ENCODE peak calls at places on chromosome 22, in eight cellular contexts. One of them, this sample, is unnamed.

GRCh38 chr22:22182990-22183264 is 61.7 kb upstream of the VPREB1 start:
- DNase-seq in Peyer's patch: no peak
- DNase-seq in heart left ventricle: no peak
- DNase-seq in tibial nerve: no peak
- DNase-seq in HCT116: no peak
- DNase-seq in IMR-90: no peak
- DNase-seq in prostate gland: no peak
- DNase-seq in body of pancreas: no peak
- DNase-seq in this sample: no peak

GRCh38 chr22:37060801-37061610 is 9.5 kb downstream of the KCTD17 start:
- DNase-seq in Peyer's patch: no peak
- DNase-seq in body of pancreas: no peak
- DNase-seq in HCT116: no peak
- DNase-seq in IMR-90: no peak
- DNase-seq in tibial nerve: no peak
- DNase-seq in heart left ventricle: peak; percentile 15
- DNase-seq in prostate gland: no peak
- DNase-seq in this sample: no peak

GRCh38 chr22:49208768-49209252 is 618.9 kb downstream of the BRD1 start:
- DNase-seq in Peyer's patch: no peak
- DNase-seq in prostate gland: no peak
- DNase-seq in heart left ventricle: no peak
- DNase-seq in tibial nerve: no peak
- DNase-seq in body of pancreas: peak; percentile 6
- DNase-seq in IMR-90: no peak
- DNase-seq in HCT116: no peak
- DNase-seq in this sample: no peak

GRCh38 chr22:31218565-31219262 is 6.6 kb downstream of the LIMK2 start:
- DNase-seq in HCT116: no peak
- DNase-seq in Peyer's patch: no peak
- DNase-seq in body of pancreas: no peak
- DNase-seq in heart left ventricle: no peak
- DNase-seq in tibial nerve: no peak
- DNase-seq in prostate gland: no peak
- DNase-seq in IMR-90: no peak
- DNase-seq in this sample: no peak

GRCh38 chr22:30922151-30922611 is 46.4 kb downstream of the MORC2 start:
- DNase-seq in body of pancreas: peak; percentile 73
- DNase-seq in tibial nerve: no peak
- DNase-seq in Peyer's patch: peak; percentile 59
- DNase-seq in prostate gland: peak; percentile 32
- DNase-seq in HCT116: no peak
- DNase-seq in heart left ventricle: peak; percentile 72
- DNase-seq in IMR-90: peak; percentile 27
- DNase-seq in this sample: peak; percentile 25

GRCh38 chr22:25368271-25368670 is 148.8 kb downstream of the CRYBB2 start:
- DNase-seq in prostate gland: peak; percentile 63
- DNase-seq in tibial nerve: no peak
- DNase-seq in IMR-90: peak; percentile 77
- DNase-seq in Peyer's patch: no peak
- DNase-seq in heart left ventricle: no peak
- DNase-seq in body of pancreas: no peak
- DNase-seq in HCT116: no peak
- DNase-seq in this sample: peak; percentile 34

GRCh38 chr22:45890351-45890635 is 86.7 kb downstream of the WNT7B start:
- DNase-seq in body of pancreas: no peak
- DNase-seq in tibial nerve: no peak
- DNase-seq in prostate gland: no peak
- DNase-seq in HCT116: no peak
- DNase-seq in heart left ventricle: no peak
- DNase-seq in IMR-90: no peak
- DNase-seq in Peyer's patch: no peak
- DNase-seq in this sample: no peak

GRCh38 chr22:39281126-39281525 is 36.3 kb upstream of the PDGFB start:
- DNase-seq in prostate gland: no peak
- DNase-seq in body of pancreas: no peak
- DNase-seq in Peyer's patch: no peak
- DNase-seq in HCT116: no peak
- DNase-seq in IMR-90: no peak
- DNase-seq in tibial nerve: no peak
- DNase-seq in heart left ventricle: no peak
- DNase-seq in this sample: no peak

GRCh38 chr22:27866136-27867091 is 52.6 kb downstream of the PITPNB start:
- DNase-seq in prostate gland: peak; percentile 23
- DNase-seq in tibial nerve: peak; percentile 69
- DNase-seq in body of pancreas: no peak
- DNase-seq in HCT116: no peak
- DNase-seq in IMR-90: peak; percentile 99
- DNase-seq in heart left ventricle: no peak
- DNase-seq in Peyer's patch: no peak
- DNase-seq in this sample: peak; percentile 61

GRCh38 chr22:47163481-47163875 is 401.0 kb downstream of the TBC1D22A start:
- DNase-seq in prostate gland: no peak
- DNase-seq in heart left ventricle: peak; percentile 13
- DNase-seq in Peyer's patch: no peak
- DNase-seq in HCT116: no peak
- DNase-seq in tibial nerve: no peak
- DNase-seq in body of pancreas: peak; percentile 8
- DNase-seq in IMR-90: no peak
- DNase-seq in this sample: no peak

GRCh38 chr22:43136255-43136654 is 6.9 kb downstream of the MCAT start:
- DNase-seq in HCT116: no peak
- DNase-seq in prostate gland: no peak
- DNase-seq in heart left ventricle: peak; percentile 61
- DNase-seq in body of pancreas: no peak
- DNase-seq in IMR-90: peak; percentile 30
- DNase-seq in tibial nerve: no peak
- DNase-seq in Peyer's patch: peak; percentile 40
- DNase-seq in this sample: no peak

GRCh38 chr22:32804823-32805585 is 3.5 kb downstream of the TIMP3 start:
- DNase-seq in heart left ventricle: no peak
- DNase-seq in HCT116: no peak
- DNase-seq in tibial nerve: no peak
- DNase-seq in IMR-90: no peak
- DNase-seq in Peyer's patch: no peak
- DNase-seq in body of pancreas: no peak
- DNase-seq in prostate gland: no peak
- DNase-seq in this sample: peak; percentile 33

GRCh38 chr22:38970548-38970947 is 11.6 kb upstream of the APOBEC3B start:
- DNase-seq in IMR-90: no peak
- DNase-seq in heart left ventricle: no peak
- DNase-seq in Peyer's patch: no peak
- DNase-seq in tibial nerve: no peak
- DNase-seq in body of pancreas: no peak
- DNase-seq in prostate gland: no peak
- DNase-seq in HCT116: no peak
- DNase-seq in this sample: no peak

GRCh38 chr22:25564979-25565677 is 653 bp downstream of the GRK3 start:
- DNase-seq in IMR-90: no peak
- DNase-seq in heart left ventricle: peak; percentile 38
- DNase-seq in prostate gland: peak; percentile 47
- DNase-seq in HCT116: no peak
- DNase-seq in tibial nerve: no peak
- DNase-seq in Peyer's patch: peak; percentile 51
- DNase-seq in body of pancreas: peak; percentile 34
- DNase-seq in this sample: peak; percentile 43

GRCh38 chr22:23282089-23282501 is 101.8 kb downstream of the BCR start:
- DNase-seq in Peyer's patch: no peak
- DNase-seq in body of pancreas: peak; percentile 50
- DNase-seq in heart left ventricle: peak; percentile 85
- DNase-seq in IMR-90: peak; percentile 69
- DNase-seq in prostate gland: peak; percentile 85
- DNase-seq in HCT116: peak; percentile 51
- DNase-seq in tibial nerve: peak; percentile 46
- DNase-seq in this sample: peak; percentile 74

DNA sequence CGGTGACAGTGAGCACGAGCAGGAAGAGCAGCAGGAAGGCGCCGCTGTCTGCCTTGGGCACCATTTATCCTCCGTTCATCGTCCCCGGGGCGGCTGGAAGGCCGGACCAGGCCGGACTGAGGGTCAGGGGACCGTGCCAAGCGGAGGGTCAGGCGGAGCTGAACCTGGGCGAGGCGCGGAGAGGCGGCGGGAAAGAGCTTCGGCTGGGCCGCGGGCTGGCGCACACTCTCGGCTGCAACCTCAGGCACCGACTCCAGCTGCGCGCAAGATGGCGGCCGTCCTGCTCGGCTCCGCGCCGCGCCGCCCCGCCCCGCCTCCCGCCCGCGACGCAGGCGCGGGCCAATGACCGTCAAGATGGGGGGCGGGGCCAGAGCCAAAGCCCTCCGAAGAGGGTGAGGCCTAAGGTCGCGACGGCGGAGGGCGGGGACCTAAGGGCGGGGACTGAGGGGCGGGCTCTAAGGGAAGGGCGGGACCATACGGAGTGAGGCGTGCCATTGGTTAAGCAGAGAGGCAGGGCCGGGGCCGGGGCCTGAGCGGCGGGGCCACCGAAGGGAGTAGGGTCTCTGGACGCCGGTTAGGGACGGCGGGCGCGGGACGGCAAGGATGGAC is at the start of gene DGCR2:
- DNase-seq in IMR-90: peak; percentile 94
- DNase-seq in tibial nerve: peak; percentile 93
- DNase-seq in heart left ventricle: peak; percentile 97
- DNase-seq in body of pancreas: peak; percentile 98
- DNase-seq in HCT116: peak; percentile 89
- DNase-seq in prostate gland: peak; percentile 95
- DNase-seq in Peyer's patch: peak; percentile 97
- DNase-seq in this sample: peak; percentile 96
- TF ChIP-seq POLR2A in IMR-90: peak; percentile 68
- TF ChIP-seq POLR2A in tibial nerve: peak; percentile 74
- TF ChIP-seq POLR2A in heart left ventricle: peak; percentile 85
- TF ChIP-seq POLR2A in body of pancreas: peak; percentile 55
- TF ChIP-seq POLR2A in HCT116: peak; percentile 37
- TF ChIP-seq POLR2A in prostate gland: peak; percentile 92
- TF ChIP-seq POLR2A in Peyer's patch: peak; percentile 82
- TF ChIP-seq POLR2A in this sample: peak; percentile 84

DNA sequence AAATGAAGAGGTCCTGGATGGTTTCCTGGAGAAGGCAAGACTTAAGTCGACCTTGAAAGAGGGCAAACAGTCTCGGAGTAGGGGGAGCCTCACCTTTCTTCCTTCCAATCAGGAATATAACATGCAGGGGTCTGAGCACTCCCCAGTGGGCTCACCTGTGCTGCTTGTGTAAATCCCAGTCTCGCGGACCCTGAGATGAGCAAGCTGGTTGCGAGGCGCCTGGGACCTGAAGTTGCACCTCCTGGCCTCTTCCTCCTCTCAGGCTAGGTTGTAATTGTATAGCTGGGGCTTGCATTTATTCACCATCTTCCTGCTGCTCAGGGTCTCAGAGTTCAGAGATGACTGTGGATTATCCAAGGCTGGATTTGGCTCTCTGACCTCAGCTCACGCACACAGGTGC is 7.5 kb upstream of the WBP2NL start:
- DNase-seq in tibial nerve: no peak
- DNase-seq in heart left ventricle: no peak
- DNase-seq in Peyer's patch: no peak
- DNase-seq in HCT116: no peak
- DNase-seq in prostate gland: no peak
- DNase-seq in IMR-90: no peak
- DNase-seq in body of pancreas: no peak
- DNase-seq in this sample: no peak
- H3K27ac ChIP-seq in tibial nerve: no peak overlapping the region
- H3K27ac ChIP-seq in heart left ventricle: no peak overlapping the region
- H3K27ac ChIP-seq in Peyer's patch: no peak overlapping the region
- H3K27ac ChIP-seq in HCT116: no peak overlapping the region
- H3K27ac ChIP-seq in prostate gland: no peak overlapping the region
- H3K27ac ChIP-seq in IMR-90: no peak overlapping the region
- H3K27ac ChIP-seq in body of pancreas: no peak overlapping the region
- H3K27ac ChIP-seq in this sample: no peak overlapping the region

GRCh38 chr22:44753189-44754042 is 1.0 kb downstream of the ARHGAP8 start:
- DNase-seq in prostate gland: peak; percentile 66
- DNase-seq in IMR-90: peak; percentile 81
- DNase-seq in body of pancreas: peak; percentile 31
- DNase-seq in Peyer's patch: no peak
- DNase-seq in tibial nerve: peak; percentile 31
- DNase-seq in HCT116: no peak
- DNase-seq in heart left ventricle: no peak
- DNase-seq in this sample: no peak
- H3K4me3 ChIP-seq in prostate gland: peak overlapping the region; percentile 64
- H3K4me3 ChIP-seq in IMR-90: no peak overlapping the region
- H3K4me3 ChIP-seq in body of pancreas: peak overlapping the region; percentile 61
- H3K4me3 ChIP-seq in Peyer's patch: peak overlapping the region; percentile 67
- H3K4me3 ChIP-seq in tibial nerve: no peak overlapping the region
- H3K4me3 ChIP-seq in HCT116: peak overlapping the region; percentile 97
- H3K4me3 ChIP-seq in heart left ventricle: no peak overlapping the region
- H3K4me3 ChIP-seq in this sample: no peak overlapping the region

GRCh38 chr22:50670513-50670912 is 2.1 kb upstream of the SHANK3 start:
- DNase-seq in HCT116: no peak
- DNase-seq in IMR-90: no peak
- DNase-seq in prostate gland: no peak
- DNase-seq in body of pancreas: no peak
- DNase-seq in tibial nerve: no peak
- DNase-seq in Peyer's patch: no peak
- DNase-seq in heart left ventricle: no peak
- DNase-seq in this sample: no peak

GRCh38 chr22:50672471-50673230 is at the start of gene SHANK3:
- DNase-seq in heart left ventricle: peak; percentile 89
- DNase-seq in IMR-90: no peak
- DNase-seq in HCT116: no peak
- DNase-seq in Peyer's patch: no peak
- DNase-seq in tibial nerve: no peak
- DNase-seq in body of pancreas: no peak
- DNase-seq in prostate gland: no peak
- DNase-seq in this sample: peak; percentile 36

GRCh38 chr22:50672041-50672440 is 582 bp upstream of the SHANK3 start:
- DNase-seq in heart left ventricle: no peak
- DNase-seq in prostate gland: no peak
- DNase-seq in HCT116: no peak
- DNase-seq in tibial nerve: no peak
- DNase-seq in body of pancreas: no peak
- DNase-seq in Peyer's patch: no peak
- DNase-seq in IMR-90: no peak
- DNase-seq in this sample: no peak

GRCh38 chr22:50671641-50672040 is 982 bp upstream of the SHANK3 start:
- DNase-seq in body of pancreas: no peak
- DNase-seq in heart left ventricle: peak; percentile 47
- DNase-seq in Peyer's patch: no peak
- DNase-seq in HCT116: no peak
- DNase-seq in prostate gland: no peak
- DNase-seq in IMR-90: no peak
- DNase-seq in tibial nerve: no peak
- DNase-seq in this sample: no peak

DNA sequence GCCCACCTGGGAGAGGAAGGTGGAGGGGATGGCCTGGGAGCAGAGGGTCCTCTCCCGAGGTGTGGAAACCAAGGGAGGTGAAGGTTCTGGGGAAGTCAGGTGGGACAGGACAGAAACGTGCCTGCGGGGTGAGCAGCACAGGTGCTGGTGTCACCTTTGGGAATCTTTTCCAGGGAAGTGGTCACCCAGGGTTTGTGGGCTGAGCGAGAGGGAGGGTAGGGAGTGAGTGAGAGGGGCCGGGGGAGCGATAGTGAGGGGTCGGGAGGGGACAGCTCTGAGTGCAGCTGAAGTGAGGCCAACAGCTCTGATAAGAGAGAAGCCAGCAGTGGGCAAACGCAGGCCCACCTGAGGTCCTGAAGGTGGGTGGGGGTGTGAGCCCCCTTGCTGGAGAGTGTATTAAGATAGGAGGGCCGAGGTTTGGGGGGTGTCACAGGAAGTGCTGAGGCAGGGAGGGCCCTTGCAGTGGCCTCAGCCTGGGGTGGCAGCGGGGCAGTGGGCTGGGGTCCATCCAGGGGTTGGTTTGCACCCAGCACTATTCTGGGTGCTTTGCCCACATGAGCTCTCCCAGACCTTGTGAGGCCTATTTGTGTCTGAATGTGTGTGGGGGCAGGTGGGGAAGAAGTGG is 1.6 kb upstream of the SHANK3 start:
- DNase-seq in tibial nerve: no peak
- DNase-seq in body of pancreas: no peak
- DNase-seq in IMR-90: no peak
- DNase-seq in HCT116: no peak
- DNase-seq in prostate gland: no peak
- DNase-seq in heart left ventricle: no peak
- DNase-seq in Peyer's patch: no peak
- DNase-seq in this sample: no peak
- TF ChIP-seq POLR2A in tibial nerve: no peak
- TF ChIP-seq POLR2A in body of pancreas: no peak
- TF ChIP-seq POLR2A in IMR-90: no peak
- TF ChIP-seq POLR2A in HCT116: no peak
- TF ChIP-seq POLR2A in prostate gland: no peak
- TF ChIP-seq POLR2A in heart left ventricle: no peak
- TF ChIP-seq POLR2A in Peyer's patch: no peak
- TF ChIP-seq POLR2A in this sample: no peak